ENCODE peak calls at places on chromosome X, in four cellular contexts. X, B, S and Y are unnamed samples.

GRCh38 chrX:38987135-38987780 is 186.0 kb downstream of the MID1IP1 start:
- DNase-seq in X (no peak), B (no peak), S (no peak), Y (peak; percentile 6)

GRCh38 chrX:146154191-146154590 is 336.6 kb downstream of the SLITRK2 start:
- DNase-seq in X (no peak), B (no peak), S (no peak), Y (no peak)

GRCh38 chrX:150513564-150513963 is 54.9 kb upstream of the MTM1 start:
- DNase-seq in X (no peak), B (no peak), S (no peak), Y (no peak)

GRCh38 chrX:120457766-120458180 is 11.3 kb downstream of the LAMP2 start:
- DNase-seq in X (no peak), B (no peak), S (peak; percentile 59), Y (peak; percentile 49)

GRCh38 chrX:103730147-103730546 is 19.4 kb downstream of the TMEM31 start:
- DNase-seq in X (no peak), B (no peak), S (no peak), Y (no peak)

GRCh38 chrX:55839480-55839879 is 121.9 kb downstream of the RRAGB start:
- DNase-seq in X (no peak), B (no peak), S (no peak), Y (peak; percentile 1)

GRCh38 chrX:130082244-130083106 is 27.8 kb downstream of the ELF4 start:
- DNase-seq in X (no peak), B (no peak), S (peak; percentile 46), Y (peak; percentile 81)

GRCh38 chrX:123731258-123731986 is 1.4 kb downstream of the THOC2 start:
- DNase-seq in X (no peak), B (no peak), S (peak; percentile 42), Y (peak; percentile 36)

GRCh38 chrX:97609938-97610337 is 726.2 kb downstream of the RPA4 start:
- DNase-seq in X (peak; percentile 18), B (no peak), S (no peak), Y (no peak)

GRCh38 chrX:123138473-123138872 is 45.6 kb upstream of the GRIA3 start:
- DNase-seq in X (no peak), B (no peak), S (no peak), Y (no peak)

GRCh38 chrX:19544693-19545305 is 29.5 kb upstream of the MAP3K15 start:
- DNase-seq in X (no peak), B (no peak), S (peak; percentile 58), Y (peak; percentile 79)

GRCh38 chrX:29922607-29923006 is 292.8 kb upstream of the MAGEB2 start:
- DNase-seq in X (no peak), B (no peak), S (no peak), Y (no peak)

GRCh38 chrX:48508400-48509244 is at the start of gene PORCN:
- DNase-seq in X (no peak), B (peak; percentile 64), S (peak; percentile 57), Y (peak; percentile 75)

GRCh38 chrX:13008189-13008533 is 33.3 kb downstream of the TMSB4X start:
- DNase-seq in X (no peak), B (no peak), S (peak; percentile 52), Y (no peak)

GRCh38 chrX:83469551-83469950 is 38.5 kb upstream of the POU3F4 start:
- DNase-seq in X (no peak), B (no peak), S (no peak), Y (peak; percentile 32)

GRCh38 chrX:129739591-129739990 is 812 bp downstream of the XPNPEP2 start:
- DNase-seq in X (no peak), B (no peak), S (no peak), Y (no peak)

GRCh38 chrX:140712413-140713173 is 3.0 kb downstream of the LINC00632 start:
- DNase-seq in X (peak; percentile 58), B (peak; percentile 32), S (peak; percentile 96), Y (peak; percentile 73)

GRCh38 chrX:129678176-129678880 is 23.6 kb upstream of the APLN start:
- DNase-seq in X (no peak), B (peak; percentile 20), S (no peak), Y (no peak)

GRCh38 chrX:25721564-25721963 is 416.6 kb upstream of the MAGEB18 start:
- DNase-seq in X (no peak), B (no peak), S (no peak), Y (no peak)

GRCh38 chrX:115047181-115047580 is 29.8 kb upstream of the IL13RA2 start:
- DNase-seq in X (no peak), B (no peak), S (peak; percentile 8), Y (no peak)

GRCh38 chrX:9885150-9885549 is 82.0 kb upstream of the CLDN34 start:
- DNase-seq in X (no peak), B (no peak), S (peak; percentile 64), Y (peak; percentile 55)

GRCh38 chrX:48487362-48487785 is 11.4 kb downstream of the FTSJ1 start:
- DNase-seq in X (no peak), B (no peak), S (peak; percentile 99), Y (peak; percentile 47)

GRCh38 chrX:2693123-2693438 is 2.0 kb downstream of the CD99 start:
- DNase-seq in X (no peak), B (no peak), S (peak; percentile 37), Y (no peak)
- H3K27ac ChIP-seq in X (peak overlapping the region; percentile 81), B (peak overlapping the region; percentile 25), S (no peak overlapping the region), Y (no peak overlapping the region)

DNA sequence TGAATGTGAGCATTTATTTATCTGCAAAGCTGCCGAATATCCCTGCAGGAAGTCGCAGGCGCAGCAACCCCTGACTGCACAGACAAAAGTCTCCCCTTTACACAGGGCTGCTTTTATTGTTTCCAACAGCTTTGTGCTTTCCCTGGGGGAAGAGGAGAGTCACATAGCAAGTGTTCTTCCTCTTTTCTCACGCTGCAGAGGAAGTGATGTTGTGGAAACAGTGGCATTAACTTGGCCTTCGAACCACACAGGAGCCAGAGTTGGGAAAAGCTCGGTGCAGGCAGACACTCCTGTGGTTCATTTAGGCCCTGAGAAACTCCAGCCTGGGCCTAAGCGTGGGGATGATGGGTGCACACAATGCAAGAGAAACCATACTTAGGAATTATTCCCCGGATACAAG is 81.6 kb upstream of the BCOR start:
- DNase-seq in X (no peak), B (no peak), S (no peak), Y (no peak)
- H3K27ac ChIP-seq in X (no peak overlapping the region), B (no peak overlapping the region), S (no peak overlapping the region), Y (no peak overlapping the region)

DNA sequence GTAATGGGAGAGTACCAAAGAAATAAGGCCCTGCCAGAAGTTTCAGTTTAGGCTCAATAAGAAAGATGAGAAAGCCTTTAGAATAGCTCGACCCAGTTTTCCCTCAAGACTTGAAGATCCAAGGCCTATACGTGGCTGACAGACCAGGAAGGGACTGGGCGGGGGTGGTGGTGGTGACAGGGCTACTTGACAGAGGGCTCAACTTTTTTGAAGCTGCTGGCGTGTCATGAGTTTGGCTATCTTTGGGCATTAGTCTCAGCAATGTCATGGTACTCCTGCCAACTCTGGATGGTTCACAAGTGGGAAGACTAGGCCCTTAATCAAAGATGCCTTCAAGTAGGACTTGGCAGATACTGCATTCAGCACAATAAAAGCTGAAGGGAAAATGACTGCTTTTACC is 100.1 kb upstream of the SCML1 start:
- DNase-seq in X (no peak), B (no peak), S (no peak), Y (no peak)
- H3K27ac ChIP-seq in X (no peak overlapping the region), B (no peak overlapping the region), S (no peak overlapping the region), Y (no peak overlapping the region)

DNA sequence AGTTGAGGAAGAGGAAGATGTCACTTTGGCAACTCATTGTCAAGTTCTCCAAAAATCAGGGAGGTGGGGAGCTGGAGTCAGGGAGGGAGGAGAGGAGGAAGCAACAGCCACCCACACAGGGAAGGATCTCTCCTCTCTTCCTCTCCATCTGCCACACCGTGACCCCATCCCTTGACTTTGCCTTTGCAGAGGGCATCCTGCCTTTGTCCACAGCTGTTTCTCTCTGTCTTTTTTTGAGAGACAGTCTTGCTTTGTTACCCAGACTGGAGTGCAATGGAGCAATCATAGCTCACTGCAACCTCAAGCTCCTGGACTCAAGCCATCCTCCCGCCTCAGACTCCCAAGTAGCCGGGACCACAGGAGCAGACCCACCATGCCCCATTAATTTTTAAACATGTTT is 276.0 kb downstream of the SHOX start:
- DNase-seq in X (no peak), B (no peak), S (no peak), Y (peak; percentile 79)
- H3K27ac ChIP-seq in X (no peak overlapping the region), B (no peak overlapping the region), S (no peak overlapping the region), Y (peak overlapping the region; percentile 85)

DNA sequence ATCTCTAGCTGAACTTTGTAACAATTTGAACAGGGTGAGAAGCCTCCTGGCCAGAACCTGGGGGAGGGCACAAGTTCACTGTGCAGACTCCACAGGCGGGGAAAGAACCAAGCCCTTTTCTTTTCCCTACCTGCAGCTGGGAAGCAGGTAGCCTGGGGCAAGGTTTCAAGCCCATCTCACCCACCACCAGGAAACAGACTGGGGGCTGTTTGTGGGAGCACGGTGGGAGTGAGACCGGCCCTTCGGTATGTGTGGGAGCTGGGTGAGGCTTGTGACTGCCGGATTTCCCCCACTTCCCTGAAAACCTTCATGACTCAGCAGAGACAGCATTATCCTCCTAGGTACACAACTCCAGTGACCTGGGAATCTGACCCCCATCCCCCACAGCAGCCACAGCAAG is 211.7 kb downstream of the ZNF674 start:
- DNase-seq in X (no peak), B (no peak), S (no peak), Y (no peak)
- H3K27ac ChIP-seq in X (no peak overlapping the region), B (no peak overlapping the region), S (no peak overlapping the region), Y (no peak overlapping the region)

GRCh38 chrX:45196701-45197100 is 4.0 kb downstream of the DIPK2B start:
- DNase-seq in X (no peak), B (no peak), S (no peak), Y (no peak)

GRCh38 chrX:45198706-45199105 is 2.0 kb downstream of the DIPK2B start:
- DNase-seq in X (no peak), B (no peak), S (no peak), Y (no peak)

GRCh38 chrX:45202171-45202570 is 1.5 kb upstream of the DIPK2B start:
- DNase-seq in X (no peak), B (no peak), S (no peak), Y (no peak)

GRCh38 chrX:45200741-45201234 is at the start of gene DIPK2B:
- DNase-seq in X (no peak), B (no peak), S (no peak), Y (no peak)

DNA sequence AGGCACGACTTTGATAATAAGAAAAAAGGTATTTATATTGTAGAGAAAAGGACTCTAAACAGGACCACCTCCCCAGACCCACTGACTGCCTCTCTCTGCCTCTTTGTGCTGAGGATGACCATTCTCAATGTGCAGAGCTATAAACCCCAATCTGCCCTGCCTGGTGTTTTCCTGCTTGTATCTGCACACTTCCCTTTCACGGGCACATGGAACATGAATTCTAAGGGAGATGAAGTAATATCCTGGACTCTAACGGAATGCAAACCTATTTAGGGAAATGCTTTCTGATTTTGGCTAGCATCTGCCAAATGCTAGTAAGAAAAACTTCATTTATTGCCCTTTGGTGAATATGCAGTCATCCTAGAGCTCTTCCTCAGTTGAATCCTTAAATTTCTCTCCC is 2.4 kb downstream of the DIPK2B start:
- DNase-seq in X (no peak), B (no peak), S (no peak), Y (no peak)
- H3K27ac ChIP-seq in X (no peak overlapping the region), B (peak overlapping the region; percentile 9), S (no peak overlapping the region), Y (no peak overlapping the region)

GRCh38 chrX:110415440-110416167 is 57.0 kb downstream of the RTL9 start:
- DNase-seq in X (no peak), B (no peak), S (no peak), Y (no peak)
- H3K27ac ChIP-seq in X (no peak overlapping the region), B (no peak overlapping the region), S (no peak overlapping the region), Y (no peak overlapping the region)

GRCh38 chrX:15128838-15129237 is 141.0 kb downstream of the ASB9 start:
- DNase-seq in X (no peak), B (no peak), S (no peak), Y (no peak)
- H3K27ac ChIP-seq in X (no peak overlapping the region), B (no peak overlapping the region), S (no peak overlapping the region), Y (no peak overlapping the region)